ENCODE peak calls at places on chromosomes 3 and 15, in six cellular contexts. A is astrocyte of the spinal cord, R is AG10803, F is fibroblast of lung, H is NB4, V is endodermal cell. I is an unnamed sample.
A peak's percentile ranks its signal among the peaks of the same experiment; 100 is the strongest.

GRCh38 chr15:73244333-73244732 is 124.4 kb downstream of the HCN4 start:
- DNase-seq in A (no peak), V (peak; percentile 66), F (no peak), H (peak; percentile 46), R (no peak), I (no peak)

GRCh38 chr3:159830523-159831151 is 158.0 kb upstream of the IL12A start:
- DNase-seq in R (peak; percentile 81), A (no peak), H (peak; percentile 26), V (no peak), F (peak; percentile 58), I (no peak)

GRCh38 chr15:22232675-22233074 is 152.3 kb downstream of the OR4M2 start:
- DNase-seq in V (no peak), R (no peak), F (no peak), A (no peak), H (no peak), I (no peak)

GRCh38 chr3:47758261-47759025 is 23.2 kb downstream of the SMARCC1 start:
- DNase-seq in R (no peak), A (no peak), H (no peak), V (peak; percentile 21), F (no peak), I (no peak)

GRCh38 chr3:42080452-42080872 is 10.7 kb upstream of the TRAK1 start:
- DNase-seq in H (peak; percentile 65), R (peak; percentile 76), V (peak; percentile 70), F (peak; percentile 45), A (no peak), I (no peak)

GRCh38 chr3:41972802-41973201 is 10.9 kb upstream of the ULK4 start:
- DNase-seq in R (no peak), V (no peak), H (no peak), F (no peak), A (no peak), I (no peak)

GRCh38 chr15:94080416-94080815 is 150.9 kb upstream of the MCTP2 start:
- DNase-seq in F (peak; percentile 83), V (peak; percentile 73), A (peak; percentile 87), H (peak; percentile 38), R (peak; percentile 65), I (peak; percentile 86)

GRCh38 chr15:94008101-94009080 is 223.0 kb upstream of the MCTP2 start:
- DNase-seq in H (no peak), F (peak; percentile 27), V (no peak), A (no peak), R (no peak), I (no peak)

GRCh38 chr3:171806200-171807128 is 3.8 kb downstream of the PLD1 start:
- DNase-seq in V (no peak), H (peak; percentile 68), R (peak; percentile 98), F (peak; percentile 75), A (peak; percentile 83), I (peak; percentile 94)

GRCh38 chr3:11145888-11146287 is 8.4 kb upstream of the HRH1 start:
- DNase-seq in R (peak; percentile 91), V (no peak), F (peak; percentile 92), H (no peak), A (peak; percentile 94), I (peak; percentile 67)

GRCh38 chr3:184249412-184250166 is at the start of gene EEF1AKMT4:
- DNase-seq in F (peak; percentile 98), V (peak; percentile 99), R (peak; percentile 98), H (peak; percentile 99), A (peak; percentile 98), I (peak; percentile 90)
- TF ChIP-seq CTCF in F (peak; percentile 4), V (peak; percentile 73), R (peak; percentile 45), H (peak; percentile 61), A (peak; percentile 53), I (no peak)

GRCh38 chr15:58386641-58387040 is 45.1 kb upstream of the LIPC start:
- DNase-seq in F (no peak), A (no peak), V (no peak), R (no peak), H (no peak), I (no peak)

GRCh38 chr15:58386081-58386480 is 45.7 kb upstream of the LIPC start:
- DNase-seq in H (no peak), F (no peak), A (no peak), V (no peak), R (no peak), I (no peak)

GRCh38 chr15:58381696-58382095 is 50.1 kb upstream of the LIPC start:
- DNase-seq in H (no peak), F (no peak), V (peak; percentile 10), R (no peak), A (no peak), I (no peak)

GRCh38 chr15:58384667-58385066 is 47.1 kb upstream of the LIPC start:
- DNase-seq in H (no peak), V (no peak), R (no peak), F (no peak), A (no peak), I (no peak)

DNA sequence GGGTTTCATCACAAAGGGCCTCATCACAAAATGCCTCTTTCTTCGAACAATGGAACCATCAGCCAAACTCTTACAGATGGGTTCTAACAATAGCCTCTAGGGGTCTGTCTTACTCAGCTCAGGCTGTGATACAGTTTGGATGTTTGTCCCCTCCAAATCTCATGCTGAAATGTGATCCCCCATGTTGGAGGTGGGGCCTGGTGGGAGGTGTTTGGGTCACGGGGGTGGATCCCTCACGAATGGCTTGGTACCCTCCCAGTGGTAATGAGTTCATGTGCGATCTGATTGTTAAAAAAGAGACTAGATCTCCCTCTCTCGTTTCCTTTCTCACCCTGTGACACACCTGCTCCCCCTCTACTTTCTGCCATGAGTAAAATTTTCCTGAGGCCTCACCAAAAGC is 47.9 kb upstream of the LIPC start:
- DNase-seq in V (peak; percentile 73), R (no peak), H (no peak), F (no peak), A (no peak), I (no peak)
- TF ChIP-seq CTCF in V (peak; percentile 68), R (no peak), H (no peak), F (no peak), A (no peak), I (no peak)

GRCh38 chr3:38528457-38528856 is 32.3 kb downstream of the EXOG start:
- DNase-seq in R (no peak), F (no peak), A (no peak), V (peak; percentile 77), H (peak; percentile 38), I (no peak)
- TF ChIP-seq CTCF in R (no peak), F (no peak), A (no peak), V (peak; percentile 69), H (peak; percentile 13), I (no peak)

GRCh38 chr15:98400120-98400519 is 248.2 kb upstream of the IGF1R start:
- DNase-seq in H (no peak), A (no peak), V (no peak), R (no peak), F (no peak), I (no peak)

GRCh38 chr15:98401029-98401428 is 247.3 kb upstream of the IGF1R start:
- DNase-seq in H (peak; percentile 11), F (no peak), A (no peak), R (no peak), V (peak; percentile 26), I (no peak)

GRCh38 chr15:98405013-98405412 is 243.3 kb upstream of the IGF1R start:
- DNase-seq in F (no peak), A (no peak), V (no peak), R (no peak), H (no peak), I (no peak)

GRCh38 chr15:98403169-98403568 is 245.2 kb upstream of the IGF1R start:
- DNase-seq in F (no peak), A (no peak), H (no peak), R (no peak), V (no peak), I (no peak)

GRCh38 chr15:98403569-98403968 is 244.8 kb upstream of the IGF1R start:
- DNase-seq in A (no peak), R (no peak), F (no peak), H (no peak), V (no peak), I (no peak)
- TF ChIP-seq CTCF in A (no peak), R (no peak), F (no peak), H (no peak), V (no peak), I (no peak)

DNA sequence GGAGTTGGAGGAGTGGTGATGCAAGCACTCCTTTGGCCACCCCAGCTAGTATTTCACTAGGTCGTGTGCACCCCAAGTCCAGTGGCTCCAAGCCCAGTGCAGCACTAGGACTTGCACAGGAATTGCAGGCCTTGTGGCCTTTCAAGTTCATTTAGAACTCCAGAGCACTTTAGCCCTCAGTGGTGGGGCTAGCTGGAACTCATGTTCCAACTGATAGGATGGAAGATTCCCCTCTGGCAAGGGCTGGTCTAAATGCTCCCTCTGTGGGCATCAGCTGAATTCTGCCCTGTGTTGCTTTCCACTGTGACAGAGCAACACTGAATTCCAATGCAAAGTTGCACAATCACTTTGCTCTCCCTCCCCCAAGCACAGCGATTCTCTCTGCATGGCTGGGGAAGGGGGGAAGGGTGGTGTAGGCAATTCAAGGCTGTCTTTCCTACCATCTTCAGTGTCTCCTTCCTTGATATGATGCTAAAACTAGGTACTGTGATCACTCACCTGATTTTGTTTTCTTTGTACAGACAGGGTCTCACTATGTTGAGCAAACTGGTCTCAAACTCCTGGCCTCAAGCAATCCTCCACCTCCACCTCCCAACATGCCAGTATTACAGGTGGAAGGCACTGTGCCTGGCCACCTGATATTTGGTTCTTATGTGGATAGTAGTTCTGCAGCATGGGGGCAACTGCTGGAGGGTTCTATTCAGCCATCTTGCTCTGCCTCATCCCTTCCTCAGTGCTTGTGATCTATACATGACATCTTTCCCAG is 10.3 kb downstream of the USF3 start:
- DNase-seq in V (peak; percentile 60), R (peak; percentile 67), F (peak; percentile 47), H (peak; percentile 32), A (peak; percentile 26), I (peak; percentile 44)
- TF ChIP-seq CTCF in V (no peak), R (no peak), F (no peak), H (no peak), A (no peak), I (peak; percentile 27)

GRCh38 chr15:91476861-91477260 is 376.6 kb upstream of the SLCO3A1 start:
- DNase-seq in H (no peak), F (no peak), A (no peak), V (no peak), R (no peak), I (no peak)

GRCh38 chr15:91482799-91483198 is 370.7 kb upstream of the SLCO3A1 start:
- DNase-seq in F (no peak), V (no peak), H (no peak), A (no peak), R (no peak), I (no peak)

GRCh38 chr15:91484141-91484540 is 369.4 kb upstream of the SLCO3A1 start:
- DNase-seq in R (no peak), H (no peak), F (no peak), A (no peak), V (no peak), I (no peak)

GRCh38 chr15:91478717-91479191 is 374.8 kb upstream of the SLCO3A1 start:
- DNase-seq in V (no peak), A (no peak), F (no peak), H (peak; percentile 8), R (no peak), I (no peak)

GRCh38 chr15:91480426-91480825 is 373.1 kb upstream of the SLCO3A1 start:
- DNase-seq in F (no peak), A (no peak), R (no peak), V (no peak), H (no peak), I (no peak)
- TF ChIP-seq CTCF in F (no peak), A (no peak), R (no peak), V (no peak), H (no peak), I (no peak)

GRCh38 chr3:139043554-139044365 is 932 bp downstream of the PRR23C start:
- DNase-seq in H (no peak), A (no peak), V (no peak), F (no peak), R (no peak), I (no peak)

GRCh38 chr3:139044366-139045210 is at the start of gene PRR23C:
- DNase-seq in V (peak; percentile 56), R (no peak), F (no peak), A (no peak), H (no peak), I (no peak)
- TF ChIP-seq CTCF in V (peak; percentile 19), R (no peak), F (no peak), A (peak; percentile 9), H (no peak), I (no peak)